ENCODE peak calls at places on chromosome 3, in seven cellular contexts. One of them, this sample, is unnamed.

GRCh38 chr3:130242850-130243569 is 102.5 kb upstream of the COL6A5 start:
- DNase-seq in stimulated activated naive CD8-positive, alpha-beta T cell treated with anti-CD3 and anti-CD28 coated beads, Interleukin-15, Interleukin-2, amounts not matched to agents 100 U/mL and 50 U/mL, for 24 hours: no peak
- DNase-seq in activated naive CD8-positive, alpha-beta T cell treated with anti-CD3 and anti-CD28 coated beads, Interleukin-2, amount 50 U/mL, for 16 hours: no peak
- DNase-seq in T-helper 2 cell: no peak
- DNase-seq in T-helper 17 cell: no peak
- DNase-seq in tibial nerve: no peak
- DNase-seq in iPS DF 6.9: no peak
- DNase-seq in this sample: no peak

GRCh38 chr3:48563382-48563918 is at the start of gene UCN2:
- DNase-seq in stimulated activated naive CD8-positive, alpha-beta T cell treated with anti-CD3 and anti-CD28 coated beads, Interleukin-15, Interleukin-2, amounts not matched to agents 100 U/mL and 50 U/mL, for 24 hours: no peak
- DNase-seq in activated naive CD8-positive, alpha-beta T cell treated with anti-CD3 and anti-CD28 coated beads, Interleukin-2, amount 50 U/mL, for 16 hours: no peak
- DNase-seq in T-helper 2 cell: no peak
- DNase-seq in T-helper 17 cell: no peak
- DNase-seq in tibial nerve: no peak
- DNase-seq in iPS DF 6.9: no peak
- DNase-seq in this sample: no peak

GRCh38 chr3:43869491-43869890 is 178.8 kb downstream of the ABHD5 start:
- DNase-seq in stimulated activated naive CD8-positive, alpha-beta T cell treated with anti-CD3 and anti-CD28 coated beads, Interleukin-15, Interleukin-2, amounts not matched to agents 100 U/mL and 50 U/mL, for 24 hours: no peak
- DNase-seq in activated naive CD8-positive, alpha-beta T cell treated with anti-CD3 and anti-CD28 coated beads, Interleukin-2, amount 50 U/mL, for 16 hours: no peak
- DNase-seq in T-helper 2 cell: no peak
- DNase-seq in T-helper 17 cell: no peak
- DNase-seq in tibial nerve: no peak
- DNase-seq in iPS DF 6.9: no peak
- DNase-seq in this sample: no peak

GRCh38 chr3:32583708-32584107 is 13.1 kb upstream of the DYNC1LI1 start:
- DNase-seq in stimulated activated naive CD8-positive, alpha-beta T cell treated with anti-CD3 and anti-CD28 coated beads, Interleukin-15, Interleukin-2, amounts not matched to agents 100 U/mL and 50 U/mL, for 24 hours: no peak
- DNase-seq in activated naive CD8-positive, alpha-beta T cell treated with anti-CD3 and anti-CD28 coated beads, Interleukin-2, amount 50 U/mL, for 16 hours: no peak
- DNase-seq in T-helper 2 cell: no peak
- DNase-seq in T-helper 17 cell: no peak
- DNase-seq in tibial nerve: no peak
- DNase-seq in iPS DF 6.9: no peak
- DNase-seq in this sample: no peak

GRCh38 chr3:23129062-23129461 is 74.1 kb upstream of the UBE2E2 start:
- DNase-seq in stimulated activated naive CD8-positive, alpha-beta T cell treated with anti-CD3 and anti-CD28 coated beads, Interleukin-15, Interleukin-2, amounts not matched to agents 100 U/mL and 50 U/mL, for 24 hours: no peak
- DNase-seq in activated naive CD8-positive, alpha-beta T cell treated with anti-CD3 and anti-CD28 coated beads, Interleukin-2, amount 50 U/mL, for 16 hours: no peak
- DNase-seq in T-helper 2 cell: no peak
- DNase-seq in T-helper 17 cell: no peak
- DNase-seq in tibial nerve: no peak
- DNase-seq in iPS DF 6.9: no peak
- DNase-seq in this sample: no peak

GRCh38 chr3:16203671-16204629 is 29.5 kb downstream of the GALNT15 start:
- DNase-seq in stimulated activated naive CD8-positive, alpha-beta T cell treated with anti-CD3 and anti-CD28 coated beads, Interleukin-15, Interleukin-2, amounts not matched to agents 100 U/mL and 50 U/mL, for 24 hours: no peak
- DNase-seq in activated naive CD8-positive, alpha-beta T cell treated with anti-CD3 and anti-CD28 coated beads, Interleukin-2, amount 50 U/mL, for 16 hours: no peak
- DNase-seq in T-helper 2 cell: no peak
- DNase-seq in T-helper 17 cell: no peak
- DNase-seq in tibial nerve: no peak
- DNase-seq in iPS DF 6.9: no peak
- DNase-seq in this sample: no peak

GRCh38 chr3:141412936-141413354 is 44.6 kb downstream of the ZBTB38 start:
- DNase-seq in stimulated activated naive CD8-positive, alpha-beta T cell treated with anti-CD3 and anti-CD28 coated beads, Interleukin-15, Interleukin-2, amounts not matched to agents 100 U/mL and 50 U/mL, for 24 hours: peak
- DNase-seq in activated naive CD8-positive, alpha-beta T cell treated with anti-CD3 and anti-CD28 coated beads, Interleukin-2, amount 50 U/mL, for 16 hours: no peak
- DNase-seq in T-helper 2 cell: no peak
- DNase-seq in T-helper 17 cell: no peak
- DNase-seq in tibial nerve: peak
- DNase-seq in iPS DF 6.9: no peak
- DNase-seq in this sample: no peak

GRCh38 chr3:31770822-31771326 is 210.2 kb downstream of the OSBPL10 start:
- DNase-seq in stimulated activated naive CD8-positive, alpha-beta T cell treated with anti-CD3 and anti-CD28 coated beads, Interleukin-15, Interleukin-2, amounts not matched to agents 100 U/mL and 50 U/mL, for 24 hours: no peak
- DNase-seq in activated naive CD8-positive, alpha-beta T cell treated with anti-CD3 and anti-CD28 coated beads, Interleukin-2, amount 50 U/mL, for 16 hours: no peak
- DNase-seq in T-helper 2 cell: no peak
- DNase-seq in T-helper 17 cell: no peak
- DNase-seq in tibial nerve: no peak
- DNase-seq in iPS DF 6.9: no peak
- DNase-seq in this sample: no peak

GRCh38 chr3:42128526-42128925 is 37.4 kb downstream of the TRAK1 start:
- DNase-seq in stimulated activated naive CD8-positive, alpha-beta T cell treated with anti-CD3 and anti-CD28 coated beads, Interleukin-15, Interleukin-2, amounts not matched to agents 100 U/mL and 50 U/mL, for 24 hours: no peak
- DNase-seq in activated naive CD8-positive, alpha-beta T cell treated with anti-CD3 and anti-CD28 coated beads, Interleukin-2, amount 50 U/mL, for 16 hours: no peak
- DNase-seq in T-helper 2 cell: no peak
- DNase-seq in T-helper 17 cell: no peak
- DNase-seq in tibial nerve: no peak
- DNase-seq in iPS DF 6.9: no peak
- DNase-seq in this sample: no peak

GRCh38 chr3:169811606-169812123 is 1.0 kb upstream of the LRRIQ4 start:
- DNase-seq in stimulated activated naive CD8-positive, alpha-beta T cell treated with anti-CD3 and anti-CD28 coated beads, Interleukin-15, Interleukin-2, amounts not matched to agents 100 U/mL and 50 U/mL, for 24 hours: no peak
- DNase-seq in activated naive CD8-positive, alpha-beta T cell treated with anti-CD3 and anti-CD28 coated beads, Interleukin-2, amount 50 U/mL, for 16 hours: no peak
- DNase-seq in T-helper 2 cell: no peak
- DNase-seq in T-helper 17 cell: no peak
- DNase-seq in tibial nerve: no peak
- DNase-seq in iPS DF 6.9: no peak
- DNase-seq in this sample: no peak

GRCh38 chr3:166955549-166955948 is 424.5 kb downstream of the ZBBX start:
- DNase-seq in stimulated activated naive CD8-positive, alpha-beta T cell treated with anti-CD3 and anti-CD28 coated beads, Interleukin-15, Interleukin-2, amounts not matched to agents 100 U/mL and 50 U/mL, for 24 hours: no peak
- DNase-seq in activated naive CD8-positive, alpha-beta T cell treated with anti-CD3 and anti-CD28 coated beads, Interleukin-2, amount 50 U/mL, for 16 hours: no peak
- DNase-seq in T-helper 2 cell: no peak
- DNase-seq in T-helper 17 cell: no peak
- DNase-seq in tibial nerve: no peak
- DNase-seq in iPS DF 6.9: no peak
- DNase-seq in this sample: no peak

GRCh38 chr3:55156851-55157650 is 229.2 kb upstream of the LRTM1 start:
- DNase-seq in stimulated activated naive CD8-positive, alpha-beta T cell treated with anti-CD3 and anti-CD28 coated beads, Interleukin-15, Interleukin-2, amounts not matched to agents 100 U/mL and 50 U/mL, for 24 hours: no peak
- DNase-seq in activated naive CD8-positive, alpha-beta T cell treated with anti-CD3 and anti-CD28 coated beads, Interleukin-2, amount 50 U/mL, for 16 hours: no peak
- DNase-seq in T-helper 2 cell: no peak
- DNase-seq in T-helper 17 cell: no peak
- DNase-seq in tibial nerve: no peak
- DNase-seq in iPS DF 6.9: no peak
- DNase-seq in this sample: no peak

GRCh38 chr3:193134895-193135294 is 106.1 kb upstream of the PLAAT1 start:
- DNase-seq in stimulated activated naive CD8-positive, alpha-beta T cell treated with anti-CD3 and anti-CD28 coated beads, Interleukin-15, Interleukin-2, amounts not matched to agents 100 U/mL and 50 U/mL, for 24 hours: no peak
- DNase-seq in activated naive CD8-positive, alpha-beta T cell treated with anti-CD3 and anti-CD28 coated beads, Interleukin-2, amount 50 U/mL, for 16 hours: no peak
- DNase-seq in T-helper 2 cell: no peak
- DNase-seq in T-helper 17 cell: no peak
- DNase-seq in tibial nerve: no peak
- DNase-seq in iPS DF 6.9: no peak
- DNase-seq in this sample: no peak

GRCh38 chr3:151827816-151828215 is 13.9 kb downstream of the AADAC start:
- DNase-seq in stimulated activated naive CD8-positive, alpha-beta T cell treated with anti-CD3 and anti-CD28 coated beads, Interleukin-15, Interleukin-2, amounts not matched to agents 100 U/mL and 50 U/mL, for 24 hours: no peak
- DNase-seq in activated naive CD8-positive, alpha-beta T cell treated with anti-CD3 and anti-CD28 coated beads, Interleukin-2, amount 50 U/mL, for 16 hours: no peak
- DNase-seq in T-helper 2 cell: no peak
- DNase-seq in T-helper 17 cell: no peak
- DNase-seq in tibial nerve: no peak
- DNase-seq in iPS DF 6.9: no peak
- DNase-seq in this sample: no peak

GRCh38 chr3:115418583-115418982 is 204.7 kb upstream of the GAP43 start:
- DNase-seq in stimulated activated naive CD8-positive, alpha-beta T cell treated with anti-CD3 and anti-CD28 coated beads, Interleukin-15, Interleukin-2, amounts not matched to agents 100 U/mL and 50 U/mL, for 24 hours: no peak
- DNase-seq in activated naive CD8-positive, alpha-beta T cell treated with anti-CD3 and anti-CD28 coated beads, Interleukin-2, amount 50 U/mL, for 16 hours: no peak
- DNase-seq in T-helper 2 cell: no peak
- DNase-seq in T-helper 17 cell: no peak
- DNase-seq in tibial nerve: no peak
- DNase-seq in iPS DF 6.9: no peak
- DNase-seq in this sample: no peak

GRCh38 chr3:136708339-136708985 is 43.7 kb downstream of the STAG1 start:
- DNase-seq in stimulated activated naive CD8-positive, alpha-beta T cell treated with anti-CD3 and anti-CD28 coated beads, Interleukin-15, Interleukin-2, amounts not matched to agents 100 U/mL and 50 U/mL, for 24 hours: no peak
- DNase-seq in activated naive CD8-positive, alpha-beta T cell treated with anti-CD3 and anti-CD28 coated beads, Interleukin-2, amount 50 U/mL, for 16 hours: no peak
- DNase-seq in T-helper 2 cell: no peak
- DNase-seq in T-helper 17 cell: no peak
- DNase-seq in tibial nerve: no peak
- DNase-seq in iPS DF 6.9: no peak
- DNase-seq in this sample: no peak

GRCh38 chr3:33089515-33089914 is 7.4 kb downstream of the GLB1 start:
- DNase-seq in stimulated activated naive CD8-positive, alpha-beta T cell treated with anti-CD3 and anti-CD28 coated beads, Interleukin-15, Interleukin-2, amounts not matched to agents 100 U/mL and 50 U/mL, for 24 hours: no peak
- DNase-seq in activated naive CD8-positive, alpha-beta T cell treated with anti-CD3 and anti-CD28 coated beads, Interleukin-2, amount 50 U/mL, for 16 hours: no peak
- DNase-seq in T-helper 2 cell: no peak
- DNase-seq in T-helper 17 cell: no peak
- DNase-seq in tibial nerve: no peak
- DNase-seq in iPS DF 6.9: no peak
- DNase-seq in this sample: no peak

GRCh38 chr3:100335137-100335833 is 728 bp downstream of the NIT2 start:
- DNase-seq in stimulated activated naive CD8-positive, alpha-beta T cell treated with anti-CD3 and anti-CD28 coated beads, Interleukin-15, Interleukin-2, amounts not matched to agents 100 U/mL and 50 U/mL, for 24 hours: peak
- DNase-seq in activated naive CD8-positive, alpha-beta T cell treated with anti-CD3 and anti-CD28 coated beads, Interleukin-2, amount 50 U/mL, for 16 hours: no peak
- DNase-seq in T-helper 2 cell: no peak
- DNase-seq in T-helper 17 cell: no peak
- DNase-seq in tibial nerve: no peak
- DNase-seq in iPS DF 6.9: no peak
- DNase-seq in this sample: no peak

GRCh38 chr3:56784452-56785001 is 17.2 kb downstream of the ARHGEF3 start:
- DNase-seq in stimulated activated naive CD8-positive, alpha-beta T cell treated with anti-CD3 and anti-CD28 coated beads, Interleukin-15, Interleukin-2, amounts not matched to agents 100 U/mL and 50 U/mL, for 24 hours: no peak
- DNase-seq in activated naive CD8-positive, alpha-beta T cell treated with anti-CD3 and anti-CD28 coated beads, Interleukin-2, amount 50 U/mL, for 16 hours: no peak
- DNase-seq in T-helper 2 cell: no peak
- DNase-seq in T-helper 17 cell: no peak
- DNase-seq in tibial nerve: no peak
- DNase-seq in iPS DF 6.9: no peak
- DNase-seq in this sample: no peak

GRCh38 chr3:194328080-194328571 is 23.0 kb downstream of the CPN2 start:
- DNase-seq in stimulated activated naive CD8-positive, alpha-beta T cell treated with anti-CD3 and anti-CD28 coated beads, Interleukin-15, Interleukin-2, amounts not matched to agents 100 U/mL and 50 U/mL, for 24 hours: no peak
- DNase-seq in activated naive CD8-positive, alpha-beta T cell treated with anti-CD3 and anti-CD28 coated beads, Interleukin-2, amount 50 U/mL, for 16 hours: no peak
- DNase-seq in T-helper 2 cell: peak
- DNase-seq in T-helper 17 cell: no peak
- DNase-seq in tibial nerve: no peak
- DNase-seq in iPS DF 6.9: no peak
- DNase-seq in this sample: no peak

GRCh38 chr3:100647673-100648072 is 38.3 kb downstream of the ADGRG7 start:
- DNase-seq in stimulated activated naive CD8-positive, alpha-beta T cell treated with anti-CD3 and anti-CD28 coated beads, Interleukin-15, Interleukin-2, amounts not matched to agents 100 U/mL and 50 U/mL, for 24 hours: no peak
- DNase-seq in activated naive CD8-positive, alpha-beta T cell treated with anti-CD3 and anti-CD28 coated beads, Interleukin-2, amount 50 U/mL, for 16 hours: no peak
- DNase-seq in T-helper 2 cell: no peak
- DNase-seq in T-helper 17 cell: no peak
- DNase-seq in tibial nerve: no peak
- DNase-seq in iPS DF 6.9: no peak
- DNase-seq in this sample: no peak

GRCh38 chr3:115239717-115240116 is 92.6 kb upstream of the ZBTB20 start:
- DNase-seq in stimulated activated naive CD8-positive, alpha-beta T cell treated with anti-CD3 and anti-CD28 coated beads, Interleukin-15, Interleukin-2, amounts not matched to agents 100 U/mL and 50 U/mL, for 24 hours: no peak
- DNase-seq in activated naive CD8-positive, alpha-beta T cell treated with anti-CD3 and anti-CD28 coated beads, Interleukin-2, amount 50 U/mL, for 16 hours: no peak
- DNase-seq in T-helper 2 cell: no peak
- DNase-seq in T-helper 17 cell: no peak
- DNase-seq in tibial nerve: no peak
- DNase-seq in iPS DF 6.9: no peak
- DNase-seq in this sample: no peak

GRCh38 chr3:159964166-159964973 is 24.3 kb upstream of the IL12A start:
- DNase-seq in stimulated activated naive CD8-positive, alpha-beta T cell treated with anti-CD3 and anti-CD28 coated beads, Interleukin-15, Interleukin-2, amounts not matched to agents 100 U/mL and 50 U/mL, for 24 hours: no peak
- DNase-seq in activated naive CD8-positive, alpha-beta T cell treated with anti-CD3 and anti-CD28 coated beads, Interleukin-2, amount 50 U/mL, for 16 hours: no peak
- DNase-seq in T-helper 2 cell: no peak
- DNase-seq in T-helper 17 cell: no peak
- DNase-seq in tibial nerve: no peak
- DNase-seq in iPS DF 6.9: no peak
- DNase-seq in this sample: no peak

GRCh38 chr3:84066920-84067319 is 891.9 kb upstream of the CADM2 start:
- DNase-seq in stimulated activated naive CD8-positive, alpha-beta T cell treated with anti-CD3 and anti-CD28 coated beads, Interleukin-15, Interleukin-2, amounts not matched to agents 100 U/mL and 50 U/mL, for 24 hours: no peak
- DNase-seq in activated naive CD8-positive, alpha-beta T cell treated with anti-CD3 and anti-CD28 coated beads, Interleukin-2, amount 50 U/mL, for 16 hours: no peak
- DNase-seq in T-helper 2 cell: no peak
- DNase-seq in T-helper 17 cell: no peak
- DNase-seq in tibial nerve: no peak
- DNase-seq in iPS DF 6.9: peak
- DNase-seq in this sample: no peak

GRCh38 chr3:170414202-170414663 is 4.4 kb upstream of the CLDN11 start:
- DNase-seq in stimulated activated naive CD8-positive, alpha-beta T cell treated with anti-CD3 and anti-CD28 coated beads, Interleukin-15, Interleukin-2, amounts not matched to agents 100 U/mL and 50 U/mL, for 24 hours: peak
- DNase-seq in activated naive CD8-positive, alpha-beta T cell treated with anti-CD3 and anti-CD28 coated beads, Interleukin-2, amount 50 U/mL, for 16 hours: no peak
- DNase-seq in T-helper 2 cell: no peak
- DNase-seq in T-helper 17 cell: no peak
- DNase-seq in tibial nerve: no peak
- DNase-seq in iPS DF 6.9: no peak
- DNase-seq in this sample: no peak

GRCh38 chr3:13500133-13500885 is 20.2 kb downstream of the HDAC11 start:
- DNase-seq in stimulated activated naive CD8-positive, alpha-beta T cell treated with anti-CD3 and anti-CD28 coated beads, Interleukin-15, Interleukin-2, amounts not matched to agents 100 U/mL and 50 U/mL, for 24 hours: peak
- DNase-seq in activated naive CD8-positive, alpha-beta T cell treated with anti-CD3 and anti-CD28 coated beads, Interleukin-2, amount 50 U/mL, for 16 hours: no peak
- DNase-seq in T-helper 2 cell: no peak
- DNase-seq in T-helper 17 cell: no peak
- DNase-seq in tibial nerve: no peak
- DNase-seq in iPS DF 6.9: no peak
- DNase-seq in this sample: no peak

GRCh38 chr3:22089284-22089683 is 338.3 kb upstream of the ZNF385D start:
- DNase-seq in stimulated activated naive CD8-positive, alpha-beta T cell treated with anti-CD3 and anti-CD28 coated beads, Interleukin-15, Interleukin-2, amounts not matched to agents 100 U/mL and 50 U/mL, for 24 hours: no peak
- DNase-seq in activated naive CD8-positive, alpha-beta T cell treated with anti-CD3 and anti-CD28 coated beads, Interleukin-2, amount 50 U/mL, for 16 hours: no peak
- DNase-seq in T-helper 2 cell: no peak
- DNase-seq in T-helper 17 cell: no peak
- DNase-seq in tibial nerve: no peak
- DNase-seq in iPS DF 6.9: peak
- DNase-seq in this sample: no peak

GRCh38 chr3:26989042-26989441 is 366.5 kb downstream of the LRRC3B start:
- DNase-seq in stimulated activated naive CD8-positive, alpha-beta T cell treated with anti-CD3 and anti-CD28 coated beads, Interleukin-15, Interleukin-2, amounts not matched to agents 100 U/mL and 50 U/mL, for 24 hours: no peak
- DNase-seq in activated naive CD8-positive, alpha-beta T cell treated with anti-CD3 and anti-CD28 coated beads, Interleukin-2, amount 50 U/mL, for 16 hours: no peak
- DNase-seq in T-helper 2 cell: no peak
- DNase-seq in T-helper 17 cell: no peak
- DNase-seq in tibial nerve: no peak
- DNase-seq in iPS DF 6.9: no peak
- DNase-seq in this sample: no peak

GRCh38 chr3:171306631-171307030 is 153.6 kb downstream of the TNIK start:
- DNase-seq in stimulated activated naive CD8-positive, alpha-beta T cell treated with anti-CD3 and anti-CD28 coated beads, Interleukin-15, Interleukin-2, amounts not matched to agents 100 U/mL and 50 U/mL, for 24 hours: no peak
- DNase-seq in activated naive CD8-positive, alpha-beta T cell treated with anti-CD3 and anti-CD28 coated beads, Interleukin-2, amount 50 U/mL, for 16 hours: no peak
- DNase-seq in T-helper 2 cell: no peak
- DNase-seq in T-helper 17 cell: no peak
- DNase-seq in tibial nerve: peak
- DNase-seq in iPS DF 6.9: no peak
- DNase-seq in this sample: no peak

GRCh38 chr3:29255854-29256696 is 24.8 kb upstream of the RBMS3 start:
- DNase-seq in stimulated activated naive CD8-positive, alpha-beta T cell treated with anti-CD3 and anti-CD28 coated beads, Interleukin-15, Interleukin-2, amounts not matched to agents 100 U/mL and 50 U/mL, for 24 hours: no peak
- DNase-seq in activated naive CD8-positive, alpha-beta T cell treated with anti-CD3 and anti-CD28 coated beads, Interleukin-2, amount 50 U/mL, for 16 hours: no peak
- DNase-seq in T-helper 2 cell: no peak
- DNase-seq in T-helper 17 cell: no peak
- DNase-seq in tibial nerve: no peak
- DNase-seq in iPS DF 6.9: no peak
- DNase-seq in this sample: no peak

GRCh38 chr3:197350446-197350845 is 52.0 kb upstream of the DLG1 start:
- DNase-seq in stimulated activated naive CD8-positive, alpha-beta T cell treated with anti-CD3 and anti-CD28 coated beads, Interleukin-15, Interleukin-2, amounts not matched to agents 100 U/mL and 50 U/mL, for 24 hours: no peak
- DNase-seq in activated naive CD8-positive, alpha-beta T cell treated with anti-CD3 and anti-CD28 coated beads, Interleukin-2, amount 50 U/mL, for 16 hours: no peak
- DNase-seq in T-helper 2 cell: no peak
- DNase-seq in T-helper 17 cell: no peak
- DNase-seq in tibial nerve: no peak
- DNase-seq in iPS DF 6.9: no peak
- DNase-seq in this sample: no peak

GRCh38 chr3:13252207-13252606 is 167.9 kb downstream of the NUP210 start:
- DNase-seq in stimulated activated naive CD8-positive, alpha-beta T cell treated with anti-CD3 and anti-CD28 coated beads, Interleukin-15, Interleukin-2, amounts not matched to agents 100 U/mL and 50 U/mL, for 24 hours: no peak
- DNase-seq in activated naive CD8-positive, alpha-beta T cell treated with anti-CD3 and anti-CD28 coated beads, Interleukin-2, amount 50 U/mL, for 16 hours: no peak
- DNase-seq in T-helper 2 cell: no peak
- DNase-seq in T-helper 17 cell: no peak
- DNase-seq in tibial nerve: no peak
- DNase-seq in iPS DF 6.9: no peak
- DNase-seq in this sample: no peak

This sample was measured in stimulated activated naive CD4-positive, alpha-beta T cell treated with Interleukin-2 at 50 U/mL for 16 hours.